ENCODE peak calls at places on chromosomes 1 and 21, in five cellular contexts. P is ovary, B is heart right ventricle, T is A549, E is BJ. R is an unnamed sample.
A peak's percentile ranks its signal among the peaks of the same experiment; 100 is the strongest.

GRCh38 chr1:219128957-219129356 is 44.7 kb upstream of the LYPLAL1 start:
- DNase-seq in E (no peak), T (no peak), B (no peak), P (no peak), R (no peak)

GRCh38 chr1:105678334-105678733 is 1378.1 kb upstream of the PRMT6 start:
- DNase-seq in E (no peak), P (no peak), B (no peak), T (no peak), R (no peak)

GRCh38 chr1:36384542-36385409 is 948 bp downstream of the STK40 start:
- DNase-seq in E (no peak), T (no peak), B (peak; percentile 44), P (peak; percentile 75), R (no peak)

GRCh38 chr1:180311011-180311730 is 81.1 kb downstream of the LHX4 start:
- DNase-seq in B (no peak), P (no peak), E (no peak), T (no peak), R (no peak)

GRCh38 chr1:33433509-33434362 is 2.8 kb upstream of the PHC2 start:
- DNase-seq in T (peak; percentile 16), P (peak; percentile 56), B (no peak), E (peak; percentile 100), R (no peak)

GRCh38 chr1:226474443-226475111 is 66.7 kb upstream of the PARP1 start:
- DNase-seq in B (no peak), P (no peak), E (no peak), T (no peak), R (no peak)

GRCh38 chr1:67630438-67631045 is 54.5 kb upstream of the GADD45A start:
- DNase-seq in B (no peak), P (no peak), E (no peak), T (no peak), R (no peak)

GRCh38 chr1:41668967-41669366 is 184.5 kb upstream of the EDN2 start:
- DNase-seq in B (no peak), T (no peak), P (no peak), E (no peak), R (no peak)

GRCh38 chr1:230207598-230207997 is 140.6 kb downstream of the GALNT2 start:
- DNase-seq in B (no peak), P (no peak), E (no peak), T (no peak), R (no peak)

GRCh38 chr1:197307551-197307950 is 39.5 kb downstream of the CRB1 start:
- DNase-seq in T (no peak), E (no peak), P (no peak), B (no peak), R (no peak)

GRCh38 chr1:36342426-36343185 is 19.2 kb upstream of the EVA1B start:
- DNase-seq in B (peak; percentile 59), E (no peak), P (peak; percentile 62), T (peak; percentile 44), R (peak; percentile 77)

GRCh38 chr1:2174348-2175054 is 20.1 kb downstream of the FAAP20 start:
- DNase-seq in B (peak; percentile 65), P (peak; percentile 80), E (peak; percentile 4), T (peak; percentile 86), R (peak; percentile 88)

GRCh38 chr21:41302976-41303375 is 13.6 kb upstream of the FAM3B start:
- DNase-seq in P (no peak), B (no peak), E (no peak), T (no peak), R (no peak)

GRCh38 chr1:95984975-95985374 is 736.6 kb upstream of the PTBP2 start:
- DNase-seq in B (no peak), E (no peak), P (no peak), T (no peak), R (no peak)

GRCh38 chr1:1004780-1005697 is 5.1 kb upstream of the HES4 start:
- DNase-seq in B (no peak), T (no peak), E (peak; percentile 45), P (no peak), R (no peak)

GRCh38 chr1:172906778-172907592 is 143.8 kb downstream of the TNFSF18 start:
- DNase-seq in B (no peak), P (no peak), T (no peak), E (peak; percentile 68), R (no peak)

GRCh38 chr1:180265871-180266270 is 35.8 kb downstream of the LHX4 start:
- DNase-seq in T (no peak), P (no peak), B (no peak), E (no peak), R (no peak)

GRCh38 chr1:173126421-173126820 is 75.7 kb upstream of the TNFSF18 start:
- DNase-seq in P (no peak), E (no peak), T (no peak), B (no peak), R (no peak)

GRCh38 chr1:99146129-99146848 is 118.0 kb upstream of the PLPPR4 start:
- DNase-seq in P (no peak), B (no peak), T (no peak), E (no peak), R (no peak)

GRCh38 chr1:107940178-107940577 is 24.8 kb downstream of the VAV3 start:
- DNase-seq in E (no peak), T (no peak), B (no peak), P (no peak), R (no peak)

GRCh38 chr1:113861641-113862040 is 9.9 kb downstream of the PTPN22 start:
- DNase-seq in B (no peak), P (no peak), E (no peak), T (no peak), R (no peak)

GRCh38 chr1:109765896-109766615 is 2.3 kb upstream of the EPS8L3 start:
- DNase-seq in E (no peak), B (peak; percentile 4), P (peak; percentile 36), T (no peak), R (no peak)

GRCh38 chr1:178501705-178502329 is 5.1 kb upstream of the CLEC20A start:
- DNase-seq in E (no peak), P (peak; percentile 79), B (peak; percentile 76), T (peak; percentile 80), R (peak; percentile 87)

DNA sequence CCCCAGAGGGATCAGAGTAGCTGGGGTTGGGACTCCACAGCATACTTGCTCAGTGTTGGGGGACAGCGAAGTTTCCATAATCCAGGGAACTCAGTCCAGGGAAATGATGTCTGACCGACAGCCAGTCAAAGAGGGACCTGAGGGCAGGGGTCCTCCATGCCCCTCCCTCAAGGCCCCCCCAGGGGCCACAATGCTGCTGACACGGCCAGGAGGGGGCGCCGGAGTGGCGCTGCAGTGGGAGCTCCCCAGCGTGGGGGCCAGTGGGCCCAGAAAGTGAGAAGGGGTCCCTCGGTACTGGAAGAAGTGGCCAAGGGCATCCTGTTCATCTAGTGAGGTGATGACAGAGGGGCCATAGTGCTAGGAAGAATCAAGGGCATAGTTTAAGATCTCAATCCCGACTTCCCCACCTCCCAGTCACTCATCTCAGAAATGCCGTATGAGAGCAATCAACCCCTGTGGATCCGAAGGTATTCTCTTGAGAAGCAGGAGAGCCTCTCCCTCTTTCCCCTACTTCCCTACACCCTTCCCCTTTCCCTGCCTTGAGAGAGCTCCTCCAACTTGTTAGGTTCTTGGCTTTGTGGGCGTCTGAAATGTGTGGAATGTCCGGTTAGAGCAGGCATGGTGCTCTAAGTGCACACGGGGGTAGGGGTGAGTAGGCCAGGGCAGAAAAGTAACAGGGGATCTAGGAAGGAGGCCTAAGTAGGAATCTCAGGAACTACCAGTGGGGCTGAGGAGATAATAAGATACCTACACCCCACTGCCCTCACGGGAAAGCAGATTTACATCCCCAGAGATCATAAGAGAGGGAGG is 4.1 kb downstream of the NUDT17 start:
- DNase-seq in T (no peak), P (no peak), E (peak; percentile 36), B (no peak), R (no peak)
- TF ChIP-seq CTCF in T (peak; percentile 19), P (no peak), E (peak; percentile 44), B (peak; percentile 6), R (peak; percentile 1)

DNA sequence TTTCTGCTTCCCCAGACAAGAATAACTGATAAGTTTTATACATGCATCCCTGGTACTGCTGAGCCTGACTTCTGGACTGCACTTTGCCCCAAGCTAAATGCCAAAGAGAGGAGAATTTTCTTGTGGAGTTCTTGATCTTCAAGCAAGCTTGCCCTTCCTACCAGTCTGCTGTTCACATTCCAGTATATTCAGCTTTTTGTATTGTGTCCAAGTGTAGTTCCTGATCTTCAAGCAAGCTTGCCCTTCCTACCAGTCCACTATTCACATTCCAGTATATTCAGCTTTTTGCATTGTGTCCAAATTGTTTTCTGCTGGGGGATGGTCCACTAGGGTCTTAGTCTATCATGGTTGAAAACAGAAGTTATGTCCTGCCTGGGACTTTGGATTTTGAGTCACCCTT is 899 bp upstream of the TSEN15 start:
- DNase-seq in E (no peak), B (no peak), P (no peak), T (no peak), R (no peak)
- TF ChIP-seq CTCF in E (no peak), B (no peak), P (no peak), T (no peak), R (no peak)

GRCh38 chr1:153922076-153922837 is 515 bp downstream of the GATAD2B start:
- DNase-seq in E (no peak), P (peak; percentile 75), B (peak; percentile 47), T (peak; percentile 49), R (no peak)
- TF ChIP-seq CTCF in E (peak; percentile 13), P (no peak), B (no peak), T (peak; percentile 17), R (peak; percentile 30)

GRCh38 chr21:43864806-43865470 is at the start of gene AGPAT3:
- DNase-seq in B (peak; percentile 45), E (no peak), P (peak; percentile 53), T (no peak), R (peak; percentile 73)
- TF ChIP-seq CTCF in B (no peak), E (no peak), P (no peak), T (no peak), R (no peak)

DNA sequence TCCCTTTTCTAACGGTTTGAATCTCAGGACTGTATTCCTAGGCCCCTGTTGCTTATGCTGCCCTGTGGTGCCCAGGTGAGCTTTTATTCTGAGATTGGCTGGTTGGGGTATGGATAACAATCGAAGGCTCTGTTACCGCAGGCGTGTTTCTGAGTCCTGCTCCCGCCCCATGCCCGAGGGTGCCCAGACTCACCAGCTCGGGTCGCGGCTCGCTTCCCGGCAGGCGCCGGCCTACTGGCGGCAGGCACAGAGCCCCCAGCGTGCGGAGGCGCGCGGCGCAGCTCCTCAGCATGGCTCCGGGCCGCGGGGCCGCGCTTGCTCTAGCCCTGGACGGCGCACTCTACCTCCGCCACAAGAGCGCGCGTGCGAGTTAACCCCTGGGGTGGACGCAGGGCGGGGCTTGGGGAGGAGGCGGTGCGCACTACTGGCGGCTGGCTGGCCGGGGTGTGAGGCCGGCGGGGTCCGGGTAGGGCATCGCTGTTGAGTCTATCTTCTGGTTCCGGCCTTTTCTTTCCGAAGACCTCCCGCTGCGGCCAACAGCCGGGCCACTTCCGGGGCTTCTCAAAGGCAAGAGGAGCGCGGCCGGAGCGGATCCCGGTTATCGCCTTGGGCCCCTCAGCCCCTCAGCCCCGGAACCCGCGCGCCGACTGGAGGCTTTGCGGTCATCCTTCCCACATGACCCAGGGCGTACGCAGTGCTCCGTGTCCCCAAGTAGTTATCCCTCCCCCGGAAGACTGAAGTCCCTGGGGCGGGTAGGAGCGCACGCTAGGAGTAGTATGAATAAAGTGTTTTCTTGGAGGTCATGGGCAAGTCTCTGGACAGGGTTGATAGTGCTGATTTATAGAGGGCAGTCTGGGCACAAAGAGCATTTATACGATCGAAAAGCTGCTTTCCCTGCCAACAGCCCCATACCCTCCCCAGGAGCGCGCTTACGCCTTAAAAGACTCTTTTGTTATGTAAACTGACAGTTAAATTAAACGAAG is at the start of gene THEM4:
- DNase-seq in E (peak; percentile 74), P (peak; percentile 99), T (peak; percentile 95), B (peak; percentile 98), R (peak; percentile 98)
- TF ChIP-seq CTCF in E (no peak), P (peak; percentile 58), T (peak; percentile 21), B (no peak), R (peak; percentile 57)

GRCh38 chr1:19648689-19649088 is 4.6 kb downstream of the NBL1 start:
- DNase-seq in B (no peak), P (no peak), E (no peak), T (no peak), R (no peak)
- TF ChIP-seq CTCF in B (no peak), P (no peak), E (peak; percentile 36), T (peak; percentile 25), R (no peak)

R was measured in GM13976.